ENCODE peak calls at places on chromosomes 13 and 19, in ten cellular contexts. One of them, this sample, is unnamed.

GRCh38 chr13:40790232-40790631 is 821 bp downstream of the SLC25A15 start:
- DNase-seq in astrocyte of the spinal cord: no peak
- DNase-seq in activated CD8-positive, alpha-beta T cell treated with anti-CD3 and anti-CD28 coated beads, Interleukin-2, amount 10 ng/mL, durations not matched to agents 7 days and 5 days: no peak
- DNase-seq in progenitor cell of endocrine pancreas: no peak
- DNase-seq in AG08396: no peak
- DNase-seq in sigmoid colon: no peak
- DNase-seq in GM04503: no peak
- DNase-seq in H9: no peak
- DNase-seq in sciatic nerve: no peak
- DNase-seq in activated CD4-positive, alpha-beta T cell treated with anti-CD3 and anti-CD28 coated beads for 24 hours: no peak
- DNase-seq in this sample: no peak

GRCh38 chr13:65914707-65915106 is 1315.4 kb downstream of the PCDH9 start:
- DNase-seq in activated CD4-positive, alpha-beta T cell treated with anti-CD3 and anti-CD28 coated beads for 24 hours: no peak
- DNase-seq in astrocyte of the spinal cord: peak; percentile 65
- DNase-seq in AG08396: no peak
- DNase-seq in GM04503: no peak
- DNase-seq in sigmoid colon: no peak
- DNase-seq in sciatic nerve: no peak
- DNase-seq in progenitor cell of endocrine pancreas: no peak
- DNase-seq in H9: no peak
- DNase-seq in activated CD8-positive, alpha-beta T cell treated with anti-CD3 and anti-CD28 coated beads, Interleukin-2, amount 10 ng/mL, durations not matched to agents 7 days and 5 days: no peak
- DNase-seq in this sample: no peak

GRCh38 chr13:47179321-47179720 is 282.5 kb upstream of the HTR2A start:
- DNase-seq in GM04503: no peak
- DNase-seq in activated CD8-positive, alpha-beta T cell treated with anti-CD3 and anti-CD28 coated beads, Interleukin-2, amount 10 ng/mL, durations not matched to agents 7 days and 5 days: no peak
- DNase-seq in activated CD4-positive, alpha-beta T cell treated with anti-CD3 and anti-CD28 coated beads for 24 hours: no peak
- DNase-seq in H9: no peak
- DNase-seq in AG08396: no peak
- DNase-seq in sciatic nerve: no peak
- DNase-seq in progenitor cell of endocrine pancreas: no peak
- DNase-seq in astrocyte of the spinal cord: no peak
- DNase-seq in sigmoid colon: no peak
- DNase-seq in this sample: no peak

GRCh38 chr19:49382639-49383038 is 5.4 kb upstream of the KASH5 start:
- DNase-seq in astrocyte of the spinal cord: no peak
- DNase-seq in sigmoid colon: no peak
- DNase-seq in activated CD4-positive, alpha-beta T cell treated with anti-CD3 and anti-CD28 coated beads for 24 hours: no peak
- DNase-seq in AG08396: no peak
- DNase-seq in H9: no peak
- DNase-seq in sciatic nerve: no peak
- DNase-seq in activated CD8-positive, alpha-beta T cell treated with anti-CD3 and anti-CD28 coated beads, Interleukin-2, amount 10 ng/mL, durations not matched to agents 7 days and 5 days: no peak
- DNase-seq in GM04503: no peak
- DNase-seq in progenitor cell of endocrine pancreas: no peak
- DNase-seq in this sample: no peak

GRCh38 chr19:41957838-41958366 is 1.2 kb downstream of the RABAC1 start:
- DNase-seq in activated CD4-positive, alpha-beta T cell treated with anti-CD3 and anti-CD28 coated beads for 24 hours: no peak
- DNase-seq in sciatic nerve: no peak
- DNase-seq in H9: peak; percentile 89
- DNase-seq in astrocyte of the spinal cord: peak; percentile 84
- DNase-seq in GM04503: peak; percentile 41
- DNase-seq in activated CD8-positive, alpha-beta T cell treated with anti-CD3 and anti-CD28 coated beads, Interleukin-2, amount 10 ng/mL, durations not matched to agents 7 days and 5 days: peak; percentile 65
- DNase-seq in sigmoid colon: peak; percentile 79
- DNase-seq in AG08396: peak; percentile 93
- DNase-seq in progenitor cell of endocrine pancreas: peak; percentile 60
- DNase-seq in this sample: peak; percentile 58

GRCh38 chr13:79989251-79989661 is 351.7 kb downstream of the SPRY2 start:
- DNase-seq in AG08396: no peak
- DNase-seq in activated CD8-positive, alpha-beta T cell treated with anti-CD3 and anti-CD28 coated beads, Interleukin-2, amount 10 ng/mL, durations not matched to agents 7 days and 5 days: no peak
- DNase-seq in GM04503: peak; percentile 51
- DNase-seq in progenitor cell of endocrine pancreas: no peak
- DNase-seq in activated CD4-positive, alpha-beta T cell treated with anti-CD3 and anti-CD28 coated beads for 24 hours: no peak
- DNase-seq in sigmoid colon: no peak
- DNase-seq in sciatic nerve: no peak
- DNase-seq in astrocyte of the spinal cord: no peak
- DNase-seq in H9: no peak
- DNase-seq in this sample: no peak

GRCh38 chr13:72648513-72649065 is 78.8 kb downstream of the MZT1 start:
- DNase-seq in astrocyte of the spinal cord: no peak
- DNase-seq in GM04503: no peak
- DNase-seq in AG08396: no peak
- DNase-seq in activated CD8-positive, alpha-beta T cell treated with anti-CD3 and anti-CD28 coated beads, Interleukin-2, amount 10 ng/mL, durations not matched to agents 7 days and 5 days: no peak
- DNase-seq in H9: no peak
- DNase-seq in progenitor cell of endocrine pancreas: no peak
- DNase-seq in sigmoid colon: no peak
- DNase-seq in activated CD4-positive, alpha-beta T cell treated with anti-CD3 and anti-CD28 coated beads for 24 hours: no peak
- DNase-seq in sciatic nerve: no peak
- DNase-seq in this sample: no peak

GRCh38 chr13:32639502-32640105 is 53.4 kb downstream of the PDS5B start:
- DNase-seq in activated CD4-positive, alpha-beta T cell treated with anti-CD3 and anti-CD28 coated beads for 24 hours: no peak
- DNase-seq in progenitor cell of endocrine pancreas: no peak
- DNase-seq in sigmoid colon: peak; percentile 77
- DNase-seq in AG08396: peak; percentile 40
- DNase-seq in sciatic nerve: peak; percentile 66
- DNase-seq in H9: no peak
- DNase-seq in astrocyte of the spinal cord: peak; percentile 72
- DNase-seq in GM04503: no peak
- DNase-seq in activated CD8-positive, alpha-beta T cell treated with anti-CD3 and anti-CD28 coated beads, Interleukin-2, amount 10 ng/mL, durations not matched to agents 7 days and 5 days: peak; percentile 68
- DNase-seq in this sample: peak; percentile 62

This sample was measured in activated naive CD4-positive, alpha-beta T cell treated with anti-CD3 and anti-CD28 coated beads, Interleukin-2, amount 10 ng/mL, durations not matched to agents 7 days and 5 days.